ENCODE peak calls at places on chromosomes 5 and 9, in five cellular contexts. U is HEK293T, Z is retina, T is mucosa of descending colon, A is tibial artery. Q is an unnamed sample.

GRCh38 chr5:75616286-75616810 is 5.1 kb downstream of the ANKDD1B start:
- DNase-seq in U (peak; percentile 16), Z (no peak), T (no peak), A (no peak), Q (no peak)

GRCh38 chr9:22919423-22919822 is 472.8 kb downstream of the DMRTA1 start:
- DNase-seq in U (no peak), Z (no peak), T (no peak), A (no peak), Q (no peak)

GRCh38 chr5:16726538-16726946 is 109.7 kb upstream of the RETREG1 start:
- DNase-seq in U (no peak), Z (no peak), T (no peak), A (no peak), Q (no peak)

GRCh38 chr5:153211052-153211451 is 279.4 kb upstream of the GRIA1 start:
- DNase-seq in U (no peak), Z (peak; percentile 16), T (no peak), A (no peak), Q (no peak)

GRCh38 chr5:133235696-133236426 is 184.0 kb downstream of the HSPA4 start:
- DNase-seq in U (no peak), Z (no peak), T (no peak), A (no peak), Q (no peak)

GRCh38 chr9:103245369-103245768 is 250.2 kb downstream of the CYLC2 start:
- DNase-seq in U (no peak), Z (no peak), T (no peak), A (no peak), Q (no peak)

GRCh38 chr9:124259273-124260078 is 1.7 kb downstream of the NEK6 start:
- DNase-seq in U (no peak), Z (peak; percentile 69), T (peak; percentile 80), A (peak; percentile 92), Q (peak; percentile 84)

GRCh38 chr5:135181653-135182052 is 147.6 kb upstream of the PITX1 start:
- DNase-seq in U (no peak), Z (no peak), T (no peak), A (no peak), Q (no peak)

GRCh38 chr9:132749316-132749715 is 79.1 kb downstream of the GTF3C4 start:
- DNase-seq in U (no peak), Z (no peak), T (no peak), A (no peak), Q (no peak)

GRCh38 chr5:137613554-137614265 is 114.6 kb upstream of the SPOCK1 start:
- DNase-seq in U (no peak), Z (no peak), T (no peak), A (no peak), Q (no peak)

GRCh38 chr9:93665566-93666278 is 89.3 kb downstream of the PHF2 start:
- DNase-seq in U (no peak), Z (no peak), T (peak; percentile 44), A (peak; percentile 61), Q (no peak)

GRCh38 chr9:127132921-127133647 is 10.6 kb upstream of the ANGPTL2 start:
- DNase-seq in U (no peak), Z (peak; percentile 34), T (no peak), A (no peak), Q (peak; percentile 29)

GRCh38 chr9:96484521-96484931 is 34.6 kb downstream of the HABP4 start:
- DNase-seq in U (no peak), Z (no peak), T (no peak), A (no peak), Q (no peak)

GRCh38 chr5:188488-189481 is 2.5 kb upstream of the LRRC14B start:
- DNase-seq in U (peak; percentile 93), Z (peak; percentile 92), T (peak; percentile 85), A (peak; percentile 90), Q (peak; percentile 92)

GRCh38 chr9:8348756-8349155 is 549.2 kb upstream of the DMAC1 start:
- DNase-seq in U (no peak), Z (no peak), T (no peak), A (no peak), Q (no peak)

GRCh38 chr9:110575169-110575568 is 4.4 kb downstream of the SVEP1 start:
- DNase-seq in U (no peak), Z (no peak), T (no peak), A (peak; percentile 78), Q (no peak)

GRCh38 chr9:115850548-115851304 is 302.9 kb upstream of the PAPPA start:
- DNase-seq in U (no peak), Z (no peak), T (no peak), A (no peak), Q (no peak)

GRCh38 chr9:123360161-123361085 is 4.4 kb downstream of the CRB2 start:
- DNase-seq in U (peak; percentile 72), Z (peak; percentile 94), T (peak; percentile 88), A (no peak), Q (peak; percentile 75)

GRCh38 chr5:25090275-25090674 is 445.5 kb upstream of the CDH10 start:
- DNase-seq in U (no peak), Z (no peak), T (no peak), A (no peak), Q (no peak)

GRCh38 chr5:54309751-54310432 is 481 bp downstream of the ARL15 start:
- DNase-seq in U (peak; percentile 50), Z (peak; percentile 93), T (peak; percentile 72), A (peak; percentile 70), Q (peak; percentile 45)

GRCh38 chr9:6563036-6563435 is 82.5 kb downstream of the GLDC start:
- DNase-seq in U (no peak), Z (no peak), T (no peak), A (no peak), Q (no peak)

GRCh38 chr5:143134900-143135299 is 268.6 kb downstream of the NR3C1 start:
- DNase-seq in U (no peak), Z (no peak), T (no peak), A (no peak), Q (no peak)

GRCh38 chr5:61687371-61687770 is 355.3 kb downstream of the ZSWIM6 start:
- DNase-seq in U (no peak), Z (no peak), T (no peak), A (no peak), Q (no peak)

GRCh38 chr9:89436326-89436725 is 61.6 kb downstream of the SEMA4D start:
- DNase-seq in U (no peak), Z (no peak), T (peak; percentile 60), A (no peak), Q (no peak)

GRCh38 chr9:105510024-105510423 is 47.9 kb upstream of the FKTN start:
- DNase-seq in U (no peak), Z (no peak), T (no peak), A (no peak), Q (no peak)

GRCh38 chr5:124124711-124125229 is 612.8 kb downstream of the CSNK1G3 start:
- DNase-seq in U (no peak), Z (no peak), T (no peak), A (no peak), Q (no peak)

GRCh38 chr5:179802207-179802883 is 4.3 kb downstream of the MGAT4B start:
- DNase-seq in U (no peak), Z (peak; percentile 40), T (no peak), A (no peak), Q (no peak)

GRCh38 chr5:79191457-79191856 is 44.5 kb upstream of the JMY start:
- DNase-seq in U (no peak), Z (no peak), T (no peak), A (no peak), Q (no peak)

GRCh38 chr5:82257729-82258128 is 20.4 kb downstream of the RPS23 start:
- DNase-seq in U (no peak), Z (no peak), T (no peak), A (no peak), Q (no peak)

GRCh38 chr9:130480673-130481072 is 35.9 kb downstream of the ASS1 start:
- DNase-seq in U (no peak), Z (no peak), T (no peak), A (no peak), Q (no peak)

GRCh38 chr5:142664067-142664466 is 21.8 kb downstream of the FGF1 start:
- DNase-seq in U (no peak), Z (no peak), T (no peak), A (no peak), Q (no peak)

GRCh38 chr9:116605904-116606341 is 81.2 kb upstream of the TRIM32 start:
- DNase-seq in U (no peak), Z (no peak), T (no peak), A (no peak), Q (no peak)

GRCh38 chr5:61881821-61882220 is 424.2 kb upstream of the KIF2A start:
- DNase-seq in U (no peak), Z (no peak), T (no peak), A (no peak), Q (no peak)

GRCh38 chr5:15421798-15422456 is 78.1 kb upstream of the FBXL7 start:
- DNase-seq in U (no peak), Z (peak; percentile 4), T (no peak), A (no peak), Q (no peak)

GRCh38 chr9:114012126-114012525 is 66.0 kb downstream of the AMBP start:
- DNase-seq in U (no peak), Z (no peak), T (no peak), A (no peak), Q (no peak)

GRCh38 chr5:135310328-135310989 is 88.6 kb downstream of the MACROH2A1 start:
- DNase-seq in U (no peak), Z (no peak), T (no peak), A (no peak), Q (no peak)

GRCh38 chr5:45795458-45795857 is 99.3 kb upstream of the HCN1 start:
- DNase-seq in U (no peak), Z (no peak), T (no peak), A (no peak), Q (no peak)

GRCh38 chr9:113223963-113224362 is 2.6 kb downstream of the SLC31A1 start:
- DNase-seq in U (no peak), Z (no peak), T (no peak), A (no peak), Q (no peak)

GRCh38 chr5:68265822-68266395 is 50.4 kb downstream of the PIK3R1 start:
- DNase-seq in U (no peak), Z (no peak), T (no peak), A (no peak), Q (no peak)

GRCh38 chr5:171906703-171907590 is 99.5 kb downstream of the FBXW11 start:
- DNase-seq in U (no peak), Z (no peak), T (no peak), A (no peak), Q (no peak)

Q was measured in stomach.